ENCODE peak calls at places on chromosomes 3 and 15, in four cellular contexts. W is hypothalamus; P is AG09319; E is CD4-positive, alpha-beta T cell. Q is an unnamed sample.

GRCh38 chr15:67927501-67928156 is 87.8 kb upstream of the RNU6-1 start:
- DNase-seq in W (no peak), P (peak), E (no peak), Q (peak)

GRCh38 chr3:27721717-27722564 is at the start of gene EOMES:
- DNase-seq in W (no peak), P (no peak), E (peak), Q (no peak)

GRCh38 chr3:123067689-123068226 is 933 bp downstream of the PDIA5 start:
- DNase-seq in W (no peak), P (no peak), E (no peak), Q (no peak)

GRCh38 chr3:14524920-14525660 is 15.1 kb downstream of the GRIP2 start:
- DNase-seq in W (no peak), P (no peak), E (no peak), Q (no peak)

GRCh38 chr3:149936812-149937230 is 33.9 kb downstream of the PFN2 start:
- DNase-seq in W (no peak), P (peak), E (peak), Q (no peak)

GRCh38 chr3:133930341-133930933 is 34.8 kb upstream of the RAB6B start:
- DNase-seq in W (no peak), P (peak), E (no peak), Q (no peak)

GRCh38 chr15:84982301-84982920 is 755 bp downstream of the PDE8A start:
- DNase-seq in W (peak), P (no peak), E (peak), Q (no peak)

GRCh38 chr15:69253156-69253555 is 45.6 kb upstream of the PAQR5 start:
- DNase-seq in W (no peak), P (peak), E (no peak), Q (no peak)

GRCh38 chr3:172709776-172710708 is 825 bp downstream of the NCEH1 start:
- DNase-seq in W (no peak), P (no peak), E (no peak), Q (no peak)

GRCh38 chr3:47283596-47284364 is 1.0 kb downstream of the KLHL18 start:
- DNase-seq in W (no peak), P (no peak), E (no peak), Q (no peak)

GRCh38 chr3:27568393-27568792 is 84.2 kb upstream of the SLC4A7 start:
- DNase-seq in W (peak), P (no peak), E (no peak), Q (peak)